ENCODE peak calls at places on chromosomes 12 and 14, in seven cellular contexts. M, U, V, F, J, Q and H are unnamed samples. For H3K4me1, the result is how much of the 10 kb centered on the place peaks cover.

GRCh38 chr12:79415754-79416435 is 274.9 kb downstream of the PAWR start:
- DNase-seq in J (no peak), U (no peak), V (peak), F (no peak), Q (peak), M (no peak), H (peak)

GRCh38 chr12:57765003-57765697 is 1.7 kb downstream of the CYP27B1 start:
- DNase-seq in J (peak), V (peak), M (no peak), F (peak), Q (peak), U (no peak), H (peak)

GRCh38 chr14:78530078-78530477 is 359.9 kb downstream of the NRXN3 start:
- DNase-seq in Q (no peak), U (no peak), M (no peak), J (no peak), F (no peak), V (peak), H (peak)

GRCh38 chr14:85444685-85445084 is 85.3 kb upstream of the FLRT2 start:
- DNase-seq in J (no peak), M (no peak), Q (no peak), V (no peak), U (no peak), F (no peak), H (no peak)

GRCh38 chr14:42224053-42224888 is 617.6 kb downstream of the LRFN5 start:
- DNase-seq in V (peak), J (no peak), Q (peak), U (peak), F (peak), M (peak), H (peak)

GRCh38 chr14:65531148-65531547 is 118.6 kb downstream of the FUT8 start:
- DNase-seq in F (no peak), M (no peak), J (no peak), U (no peak), Q (no peak), V (no peak), H (no peak)

GRCh38 chr12:65637774-65638173 is 186.5 kb upstream of the HMGA2 start:
- DNase-seq in V (no peak), F (no peak), Q (no peak), J (no peak), M (no peak), U (no peak), H (no peak)

GRCh38 chr14:50062438-50063039 is 53.8 kb downstream of the VCPKMT start:
- DNase-seq in J (no peak), Q (peak), V (peak), U (peak), M (no peak), F (no peak), H (peak)

GRCh38 chr12:53053223-53054111 is 3.6 kb downstream of the TNS2 start:
- DNase-seq in V (peak), J (peak), U (peak), M (peak), F (peak), Q (peak), H (peak)

GRCh38 chr14:91382712-91383111 is 34.9 kb downstream of the CCDC88C start:
- DNase-seq in M (no peak), U (no peak), J (no peak), Q (no peak), V (no peak), F (no peak), H (no peak)

GRCh38 chr12:27614866-27615265 is 81.4 kb upstream of the REP15 start:
- DNase-seq in J (no peak), V (no peak), M (no peak), F (no peak), Q (no peak), U (no peak), H (no peak)

GRCh38 chr12:56677680-56678079 is 10.4 kb downstream of the PTGES3 start:
- DNase-seq in U (no peak), Q (no peak), M (no peak), F (no peak), J (no peak), V (no peak), H (no peak)

GRCh38 chr12:56684745-56685369 is 3.2 kb downstream of the PTGES3 start:
- DNase-seq in Q (no peak), V (no peak), M (no peak), F (no peak), U (no peak), J (peak), H (no peak)

GRCh38 chr12:56678852-56679251 is 9.2 kb downstream of the PTGES3 start:
- DNase-seq in J (peak), Q (no peak), F (no peak), V (no peak), M (no peak), U (no peak), H (no peak)

GRCh38 chr12:56679834-56680575 is 8.1 kb downstream of the PTGES3 start:
- DNase-seq in M (no peak), Q (no peak), J (peak), V (no peak), F (no peak), U (no peak), H (no peak)

DNA sequence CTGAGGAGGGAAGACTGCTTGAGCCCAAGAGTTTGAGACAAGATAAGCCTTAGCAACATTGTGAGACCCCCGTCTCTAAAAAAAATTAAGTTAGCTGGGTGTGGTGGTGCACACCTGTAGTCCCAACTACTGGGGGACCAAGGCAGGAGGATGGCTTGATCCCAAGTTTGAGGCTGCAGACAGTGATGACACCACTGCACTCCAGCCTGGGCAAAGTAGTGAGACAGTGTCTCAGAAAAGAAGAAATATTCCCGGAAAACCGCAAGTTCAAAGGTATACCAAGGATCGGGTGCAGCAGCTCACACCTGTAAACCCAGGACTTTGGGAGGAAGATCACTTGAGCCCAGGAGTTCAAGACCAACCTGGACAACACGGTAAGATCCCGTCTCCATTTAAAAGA is 5.8 kb downstream of the PTGES3 start:
- DNase-seq in M (no peak), F (no peak), V (no peak), Q (no peak), U (no peak), J (no peak), H (no peak)
- H3K4me1 ChIP-seq in M (under half), F (half or more), V (under half), Q (half or more), U (under half), J (half or more), H (half or more)

GRCh38 chr14:76313861-76314260 is 62.1 kb upstream of the ESRRB start:
- DNase-seq in Q (no peak), J (no peak), M (no peak), V (no peak), F (no peak), U (no peak), H (no peak)

GRCh38 chr14:76311410-76311758 is 64.6 kb upstream of the ESRRB start:
- DNase-seq in J (no peak), V (no peak), Q (no peak), F (no peak), U (no peak), M (no peak), H (no peak)

GRCh38 chr14:76314521-76314951 is 61.4 kb upstream of the ESRRB start:
- DNase-seq in V (no peak), F (no peak), Q (no peak), J (no peak), M (no peak), U (no peak), H (no peak)

GRCh38 chr14:76312821-76313220 is 63.1 kb upstream of the ESRRB start:
- DNase-seq in F (no peak), U (no peak), M (no peak), Q (no peak), V (no peak), J (no peak), H (no peak)

GRCh38 chr14:76313303-76313702 is 62.6 kb upstream of the ESRRB start:
- DNase-seq in V (no peak), U (no peak), J (no peak), M (no peak), F (no peak), Q (no peak), H (no peak)
- H3K4me1 ChIP-seq in V (under half), U (under half), J (under half), M (under half), F (under half), Q (under half), H (under half)

GRCh38 chr14:68596211-68596610 is 196.7 kb downstream of the ZFP36L1 start:
- DNase-seq in Q (no peak), U (no peak), J (no peak), F (no peak), V (no peak), M (no peak), H (no peak)
- H3K4me1 ChIP-seq in Q (under half), U (under half), J (under half), F (under half), V (under half), M (under half), H (half or more)

GRCh38 chr12:124499873-124500231 is 67.6 kb downstream of the NCOR2 start:
- DNase-seq in V (no peak), J (no peak), Q (no peak), M (no peak), F (no peak), U (no peak), H (no peak)
- H3K4me1 ChIP-seq in V (under half), J (under half), Q (under half), M (under half), F (half or more), U (under half), H (half or more)

GRCh38 chr12:105256921-105257320 is 20.9 kb upstream of the APPL2 start:
- DNase-seq in U (no peak), F (no peak), Q (no peak), M (no peak), J (no peak), V (no peak), H (no peak)
- H3K4me1 ChIP-seq in U (under half), F (under half), Q (under half), M (under half), J (under half), V (under half), H (under half)

GRCh38 chr12:13153180-13153579 is 43.3 kb upstream of the EMP1 start:
- DNase-seq in V (no peak), J (no peak), M (no peak), U (no peak), Q (no peak), F (no peak), H (no peak)
- H3K4me1 ChIP-seq in V (under half), J (under half), M (under half), U (under half), Q (under half), F (under half), H (under half)

GRCh38 chr12:108728820-108729611 is 2.3 kb downstream of the CORO1C start:
- DNase-seq in Q (no peak), M (no peak), V (no peak), J (no peak), U (no peak), F (no peak), H (no peak)
- H3K4me1 ChIP-seq in Q (half or more), M (under half), V (under half), J (under half), U (under half), F (half or more), H (under half)

DNA sequence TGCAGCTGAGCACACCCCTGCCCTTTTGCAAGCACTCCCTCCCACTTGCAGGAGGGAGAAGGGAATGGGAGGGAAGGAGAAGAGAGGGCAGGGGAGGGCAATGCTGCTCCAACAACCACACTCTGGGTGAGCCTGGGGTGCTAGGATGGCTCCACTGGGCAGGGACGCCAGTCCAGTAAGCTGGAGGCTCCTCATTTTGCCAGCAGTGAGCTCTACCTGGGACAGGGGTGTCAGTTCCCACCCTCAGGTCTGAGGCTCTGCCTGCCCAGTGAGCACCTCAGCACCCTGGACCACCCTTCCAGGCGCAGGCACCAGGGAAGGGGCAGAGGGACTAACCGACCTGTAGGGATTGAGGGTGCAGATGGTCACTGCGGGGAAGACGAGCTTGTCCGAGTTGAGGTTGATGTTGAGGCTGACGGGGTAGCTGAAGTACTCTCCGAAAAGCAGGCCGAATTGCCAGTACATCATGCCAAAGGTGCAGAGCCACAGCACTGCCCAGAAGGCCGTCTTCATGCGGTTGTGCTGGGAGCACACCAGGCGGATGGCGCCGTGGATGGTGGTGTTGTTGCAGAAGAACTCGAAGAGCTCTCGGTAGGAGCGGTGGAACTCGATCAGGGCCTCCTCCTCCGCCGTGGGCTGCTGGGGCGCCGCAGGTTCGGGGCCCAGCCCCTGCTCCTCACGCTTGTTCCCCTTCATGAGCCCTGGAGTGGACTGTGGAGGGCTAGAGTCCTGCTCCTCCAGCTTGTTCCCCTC is 1.2 kb downstream of the SCNN1A start:
- DNase-seq in Q (peak), M (no peak), V (no peak), F (no peak), J (no peak), U (no peak), H (no peak)
- H3K4me1 ChIP-seq in Q (half or more), M (under half), V (half or more), F (under half), J (half or more), U (under half), H (half or more)